ENCODE peak calls at places on chromosome 1, in seven cellular contexts. Z is K562, R is H1, Y is GM12878, V is SK-N-SH, F is HCT116, B is HepG2. X is an unnamed sample.

GRCh38 chr1:89530690-89531089 is 6.1 kb downstream of the LRRC8B start:
- DNase-seq in Z (no peak), R (no peak), Y (no peak), V (no peak), F (no peak), B (no peak), X (no peak)

GRCh38 chr1:160169553-160170399 is 18.4 kb downstream of the ATP1A4 start:
- DNase-seq in Z (no peak), R (peak), Y (peak), V (no peak), F (no peak), B (no peak), X (no peak)

GRCh38 chr1:224700915-224701531 is 84.9 kb downstream of the CNIH3 start:
- DNase-seq in Z (peak), R (peak), Y (peak), V (peak), F (peak), B (peak), X (peak)

GRCh38 chr1:101371259-101371658 is 134.4 kb downstream of the S1PR1 start:
- DNase-seq in Z (no peak), R (no peak), Y (peak), V (no peak), F (peak), B (peak), X (no peak)

GRCh38 chr1:231600461-231600976 is 26.1 kb upstream of the DISC1 start:
- DNase-seq in Z (no peak), R (no peak), Y (no peak), V (peak), F (no peak), B (no peak), X (no peak)

GRCh38 chr1:183996396-183996795 is 41.1 kb downstream of the COLGALT2 start:
- DNase-seq in Z (peak), R (no peak), Y (no peak), V (no peak), F (no peak), B (peak), X (no peak)

GRCh38 chr1:113783254-113784103 is 24.2 kb upstream of the PHTF1 start:
- DNase-seq in Z (peak), R (no peak), Y (peak), V (no peak), F (no peak), B (no peak), X (no peak)

GRCh38 chr1:186566140-186566850 is 105.4 kb upstream of the PDC start:
- DNase-seq in Z (no peak), R (no peak), Y (no peak), V (no peak), F (no peak), B (no peak), X (no peak)

GRCh38 chr1:114466334-114467014 is 44.5 kb downstream of the TRIM33 start:
- DNase-seq in Z (no peak), R (no peak), Y (no peak), V (no peak), F (no peak), B (peak), X (no peak)

GRCh38 chr1:208538078-208538477 is 293.9 kb upstream of the PLXNA2 start:
- DNase-seq in Z (no peak), R (no peak), Y (no peak), V (no peak), F (no peak), B (no peak), X (no peak)

GRCh38 chr1:231020139-231020601 is 19.9 kb downstream of the FAM89A start:
- DNase-seq in Z (no peak), R (no peak), Y (no peak), V (no peak), F (no peak), B (no peak), X (no peak)

GRCh38 chr1:201016211-201016651 is 7.3 kb downstream of the KIF21B start:
- DNase-seq in Z (peak), R (no peak), Y (no peak), V (peak), F (no peak), B (no peak), X (no peak)

GRCh38 chr1:43273708-43274107 is 3.9 kb downstream of the TMEM125 start:
- DNase-seq in Z (no peak), R (no peak), Y (no peak), V (no peak), F (no peak), B (no peak), X (no peak)
- TF ChIP-seq JUND in Z (no peak), R (no peak), Y (no peak), V (no peak), F (no peak), B (no peak), X (no peak)

DNA sequence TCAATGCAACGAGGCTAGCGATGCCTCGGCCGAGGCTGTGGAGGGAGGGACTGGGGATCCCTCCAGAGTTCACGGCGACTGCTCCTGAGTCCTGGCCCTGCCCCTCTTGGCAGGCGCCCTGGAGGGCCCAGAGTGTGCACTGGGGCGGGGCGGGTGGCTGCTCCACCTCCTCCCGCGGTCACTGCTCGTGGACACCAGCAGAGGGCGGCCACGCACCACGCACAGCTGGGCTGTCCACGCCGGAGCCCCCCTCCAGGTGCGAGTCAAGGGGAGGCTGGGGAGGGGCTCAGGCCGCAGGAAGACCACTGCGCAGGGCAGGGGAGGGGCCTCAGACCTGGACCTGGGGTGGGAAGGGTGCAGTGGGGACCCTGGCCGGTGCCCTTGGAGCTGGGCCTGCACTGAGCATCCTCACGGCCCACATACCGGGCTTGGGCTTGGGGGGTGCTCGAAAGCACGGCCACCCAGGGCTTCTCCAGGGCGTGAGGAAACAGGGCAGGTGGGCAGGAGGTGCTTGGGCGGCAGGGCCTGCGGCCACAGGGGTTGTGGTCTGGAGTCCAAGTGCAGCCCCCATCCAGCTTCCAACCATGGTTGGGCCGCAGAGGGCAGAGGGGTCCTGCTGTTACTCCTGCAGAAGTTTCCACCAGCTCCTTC is 20.6 kb upstream of the TTC34 start:
- DNase-seq in Z (peak), R (peak), Y (no peak), V (peak), F (no peak), B (no peak), X (peak)
- TF ChIP-seq JUND in Z (no peak), R (no peak), Y (no peak), V (no peak), F (no peak), B (no peak), X (no peak)

GRCh38 chr1:2389644-2390043 is 1.7 kb downstream of the MORN1 start:
- DNase-seq in Z (no peak), R (no peak), Y (no peak), V (no peak), F (no peak), B (no peak), X (no peak)
- TF ChIP-seq JUND in Z (no peak), R (no peak), Y (no peak), V (no peak), F (no peak), B (no peak), X (no peak)

GRCh38 chr1:14968251-14968812 is 185.2 kb upstream of the TMEM51 start:
- DNase-seq in Z (no peak), R (no peak), Y (no peak), V (peak), F (no peak), B (no peak), X (no peak)
- TF ChIP-seq JUND in Z (no peak), R (no peak), Y (no peak), V (peak), F (no peak), B (no peak), X (no peak)

X was measured in T47D.